ENCODE peak calls at places on chromosomes 16 and 17, in eight cellular contexts. One of them, this sample, is unnamed. For H3K27me3 and H3K36me3, the result is how much of the 10 kb centered on the place peaks cover.

GRCh38 chr16:27547851-27548250 is 1.9 kb downstream of the GTF3C1 start:
- DNase-seq in pancreas: no peak
- DNase-seq in brain microvascular endothelial cell: no peak
- DNase-seq in SK-N-SH: no peak
- DNase-seq in CD8-positive, alpha-beta T cell: no peak
- DNase-seq in neuronal stem cell: no peak
- DNase-seq in small intestine: no peak
- DNase-seq in breast epithelium: no peak
- DNase-seq in this sample: no peak

GRCh38 chr17:7176107-7176851 is 2.9 kb downstream of the ASGR1 start:
- DNase-seq in brain microvascular endothelial cell: no peak
- DNase-seq in SK-N-SH: no peak
- DNase-seq in neuronal stem cell: no peak
- DNase-seq in small intestine: no peak
- DNase-seq in pancreas: no peak
- DNase-seq in CD8-positive, alpha-beta T cell: no peak
- DNase-seq in breast epithelium: no peak
- DNase-seq in this sample: no peak

GRCh38 chr17:36599546-36600250 is 1.7 kb upstream of the MRM1 start:
- DNase-seq in breast epithelium: peak
- DNase-seq in neuronal stem cell: no peak
- DNase-seq in SK-N-SH: no peak
- DNase-seq in CD8-positive, alpha-beta T cell: no peak
- DNase-seq in small intestine: peak
- DNase-seq in brain microvascular endothelial cell: no peak
- DNase-seq in pancreas: no peak
- DNase-seq in this sample: no peak

GRCh38 chr17:34658796-34659195 is 79.4 kb downstream of the TMEM132E start:
- DNase-seq in breast epithelium: no peak
- DNase-seq in small intestine: no peak
- DNase-seq in SK-N-SH: no peak
- DNase-seq in pancreas: no peak
- DNase-seq in CD8-positive, alpha-beta T cell: no peak
- DNase-seq in neuronal stem cell: no peak
- DNase-seq in brain microvascular endothelial cell: no peak
- DNase-seq in this sample: no peak

GRCh38 chr16:57258226-57258909 is 13.3 kb downstream of the ARL2BP start:
- DNase-seq in small intestine: no peak
- DNase-seq in breast epithelium: no peak
- DNase-seq in SK-N-SH: no peak
- DNase-seq in CD8-positive, alpha-beta T cell: no peak
- DNase-seq in neuronal stem cell: no peak
- DNase-seq in pancreas: peak
- DNase-seq in brain microvascular endothelial cell: no peak
- DNase-seq in this sample: no peak

GRCh38 chr17:38606646-38607611 is 1.2 kb upstream of the SRCIN1 start:
- DNase-seq in CD8-positive, alpha-beta T cell: no peak
- DNase-seq in small intestine: no peak
- DNase-seq in pancreas: peak
- DNase-seq in brain microvascular endothelial cell: no peak
- DNase-seq in breast epithelium: no peak
- DNase-seq in SK-N-SH: no peak
- DNase-seq in neuronal stem cell: no peak
- DNase-seq in this sample: no peak

GRCh38 chr16:5738586-5738985 is 641.0 kb upstream of the EEF2KMT start:
- DNase-seq in breast epithelium: no peak
- DNase-seq in brain microvascular endothelial cell: no peak
- DNase-seq in CD8-positive, alpha-beta T cell: no peak
- DNase-seq in pancreas: no peak
- DNase-seq in small intestine: no peak
- DNase-seq in neuronal stem cell: no peak
- DNase-seq in SK-N-SH: no peak
- DNase-seq in this sample: no peak

GRCh38 chr16:87101903-87102302 is 215.3 kb downstream of the C16orf95 start:
- DNase-seq in CD8-positive, alpha-beta T cell: no peak
- DNase-seq in breast epithelium: no peak
- DNase-seq in brain microvascular endothelial cell: peak
- DNase-seq in small intestine: no peak
- DNase-seq in pancreas: peak
- DNase-seq in SK-N-SH: no peak
- DNase-seq in neuronal stem cell: no peak
- DNase-seq in this sample: no peak

GRCh38 chr17:77882481-77883212 is 75.9 kb upstream of the TNRC6C start:
- DNase-seq in SK-N-SH: no peak
- DNase-seq in pancreas: no peak
- DNase-seq in small intestine: peak
- DNase-seq in breast epithelium: no peak
- DNase-seq in neuronal stem cell: no peak
- DNase-seq in CD8-positive, alpha-beta T cell: peak
- DNase-seq in brain microvascular endothelial cell: peak
- DNase-seq in this sample: no peak

GRCh38 chr17:31834448-31834847 is 24.6 kb downstream of the COPRS start:
- DNase-seq in neuronal stem cell: no peak
- DNase-seq in CD8-positive, alpha-beta T cell: no peak
- DNase-seq in breast epithelium: no peak
- DNase-seq in SK-N-SH: no peak
- DNase-seq in pancreas: no peak
- DNase-seq in brain microvascular endothelial cell: no peak
- DNase-seq in small intestine: no peak
- DNase-seq in this sample: no peak

GRCh38 chr16:83105279-83106077 is 478.7 kb downstream of the CDH13 start:
- DNase-seq in SK-N-SH: no peak
- DNase-seq in brain microvascular endothelial cell: no peak
- DNase-seq in CD8-positive, alpha-beta T cell: no peak
- DNase-seq in small intestine: no peak
- DNase-seq in pancreas: no peak
- DNase-seq in breast epithelium: no peak
- DNase-seq in neuronal stem cell: no peak
- DNase-seq in this sample: no peak

GRCh38 chr17:56754523-56755208 is 79.1 kb downstream of the C17orf67 start:
- DNase-seq in neuronal stem cell: no peak
- DNase-seq in pancreas: no peak
- DNase-seq in CD8-positive, alpha-beta T cell: no peak
- DNase-seq in small intestine: no peak
- DNase-seq in breast epithelium: no peak
- DNase-seq in brain microvascular endothelial cell: peak
- DNase-seq in SK-N-SH: peak
- DNase-seq in this sample: peak

GRCh38 chr17:66982011-66982508 is 17.6 kb downstream of the CACNG4 start:
- DNase-seq in small intestine: no peak
- DNase-seq in CD8-positive, alpha-beta T cell: no peak
- DNase-seq in breast epithelium: no peak
- DNase-seq in pancreas: no peak
- DNase-seq in neuronal stem cell: no peak
- DNase-seq in brain microvascular endothelial cell: no peak
- DNase-seq in SK-N-SH: no peak
- DNase-seq in this sample: no peak

GRCh38 chr17:30278032-30278431 is 13.7 kb downstream of the BLMH start:
- DNase-seq in pancreas: peak
- DNase-seq in CD8-positive, alpha-beta T cell: no peak
- DNase-seq in small intestine: peak
- DNase-seq in brain microvascular endothelial cell: peak
- DNase-seq in breast epithelium: no peak
- DNase-seq in neuronal stem cell: peak
- DNase-seq in SK-N-SH: peak
- DNase-seq in this sample: peak

GRCh38 chr16:576823-577201 is 7.0 kb downstream of the PIGQ start:
- DNase-seq in brain microvascular endothelial cell: no peak
- DNase-seq in breast epithelium: no peak
- DNase-seq in neuronal stem cell: no peak
- DNase-seq in SK-N-SH: peak
- DNase-seq in small intestine: no peak
- DNase-seq in pancreas: no peak
- DNase-seq in CD8-positive, alpha-beta T cell: no peak
- DNase-seq in this sample: no peak

GRCh38 chr17:15513058-15513858 is 45.8 kb upstream of the CDRT4 start:
- DNase-seq in SK-N-SH: no peak
- DNase-seq in neuronal stem cell: no peak
- DNase-seq in brain microvascular endothelial cell: no peak
- DNase-seq in breast epithelium: no peak
- DNase-seq in pancreas: no peak
- DNase-seq in small intestine: no peak
- DNase-seq in CD8-positive, alpha-beta T cell: no peak
- DNase-seq in this sample: peak

GRCh38 chr16:17261197-17261858 is 209.4 kb downstream of the XYLT1 start:
- DNase-seq in pancreas: no peak
- DNase-seq in small intestine: no peak
- DNase-seq in brain microvascular endothelial cell: no peak
- DNase-seq in CD8-positive, alpha-beta T cell: no peak
- DNase-seq in breast epithelium: no peak
- DNase-seq in SK-N-SH: no peak
- DNase-seq in neuronal stem cell: no peak
- DNase-seq in this sample: no peak

GRCh38 chr16:80028581-80029380 is 428.2 kb upstream of the MAF start:
- DNase-seq in neuronal stem cell: peak
- DNase-seq in breast epithelium: no peak
- DNase-seq in brain microvascular endothelial cell: no peak
- DNase-seq in small intestine: no peak
- DNase-seq in SK-N-SH: no peak
- DNase-seq in CD8-positive, alpha-beta T cell: no peak
- DNase-seq in pancreas: no peak
- DNase-seq in this sample: peak

GRCh38 chr17:8020776-8021564 is 17.9 kb upstream of the ALOX15B start:
- DNase-seq in CD8-positive, alpha-beta T cell: no peak
- DNase-seq in pancreas: no peak
- DNase-seq in brain microvascular endothelial cell: no peak
- DNase-seq in SK-N-SH: no peak
- DNase-seq in breast epithelium: no peak
- DNase-seq in small intestine: no peak
- DNase-seq in neuronal stem cell: no peak
- DNase-seq in this sample: no peak

GRCh38 chr16:11901091-11901490 is 14.7 kb downstream of the GSPT1 start:
- DNase-seq in SK-N-SH: no peak
- DNase-seq in breast epithelium: no peak
- DNase-seq in pancreas: no peak
- DNase-seq in CD8-positive, alpha-beta T cell: no peak
- DNase-seq in neuronal stem cell: no peak
- DNase-seq in small intestine: no peak
- DNase-seq in brain microvascular endothelial cell: no peak
- DNase-seq in this sample: no peak

GRCh38 chr17:29158515-29159275 is 21.5 kb downstream of the MYO18A start:
- DNase-seq in breast epithelium: no peak
- DNase-seq in SK-N-SH: no peak
- DNase-seq in neuronal stem cell: no peak
- DNase-seq in CD8-positive, alpha-beta T cell: no peak
- DNase-seq in pancreas: no peak
- DNase-seq in small intestine: peak
- DNase-seq in brain microvascular endothelial cell: peak
- DNase-seq in this sample: no peak
- H3K27ac ChIP-seq in breast epithelium: peak
- H3K27ac ChIP-seq in SK-N-SH: no peak
- H3K27ac ChIP-seq in neuronal stem cell: no peak
- H3K27ac ChIP-seq in CD8-positive, alpha-beta T cell: no peak
- H3K27ac ChIP-seq in pancreas: peak
- H3K27ac ChIP-seq in small intestine: peak
- H3K27ac ChIP-seq in brain microvascular endothelial cell: no peak
- H3K27ac ChIP-seq in this sample: no peak

GRCh38 chr16:67166035-67166882 is 1.7 kb downstream of the HSF4 start:
- DNase-seq in pancreas: no peak
- DNase-seq in SK-N-SH: no peak
- DNase-seq in breast epithelium: no peak
- DNase-seq in CD8-positive, alpha-beta T cell: no peak
- DNase-seq in brain microvascular endothelial cell: no peak
- DNase-seq in neuronal stem cell: no peak
- DNase-seq in small intestine: no peak
- DNase-seq in this sample: no peak

GRCh38 chr16:67163164-67163902 is 1.2 kb upstream of the HSF4 start:
- DNase-seq in pancreas: no peak
- DNase-seq in small intestine: no peak
- DNase-seq in neuronal stem cell: no peak
- DNase-seq in breast epithelium: no peak
- DNase-seq in CD8-positive, alpha-beta T cell: no peak
- DNase-seq in SK-N-SH: peak
- DNase-seq in brain microvascular endothelial cell: no peak
- DNase-seq in this sample: peak

GRCh38 chr16:67165121-67166034 is 833 bp downstream of the HSF4 start:
- DNase-seq in SK-N-SH: no peak
- DNase-seq in CD8-positive, alpha-beta T cell: no peak
- DNase-seq in brain microvascular endothelial cell: no peak
- DNase-seq in small intestine: no peak
- DNase-seq in neuronal stem cell: no peak
- DNase-seq in breast epithelium: no peak
- DNase-seq in pancreas: no peak
- DNase-seq in this sample: peak

GRCh38 chr16:67163903-67164558 is 514 bp upstream of the HSF4 start:
- DNase-seq in brain microvascular endothelial cell: no peak
- DNase-seq in pancreas: no peak
- DNase-seq in SK-N-SH: peak
- DNase-seq in breast epithelium: no peak
- DNase-seq in neuronal stem cell: no peak
- DNase-seq in CD8-positive, alpha-beta T cell: no peak
- DNase-seq in small intestine: no peak
- DNase-seq in this sample: no peak

GRCh38 chr16:67164599-67165061 is at the start of gene HSF4:
- DNase-seq in small intestine: peak
- DNase-seq in pancreas: no peak
- DNase-seq in brain microvascular endothelial cell: no peak
- DNase-seq in CD8-positive, alpha-beta T cell: no peak
- DNase-seq in breast epithelium: no peak
- DNase-seq in SK-N-SH: peak
- DNase-seq in neuronal stem cell: no peak
- DNase-seq in this sample: peak
- H3K27me3 ChIP-seq in small intestine: under half
- H3K27me3 ChIP-seq in pancreas: under half
- H3K27me3 ChIP-seq in brain microvascular endothelial cell: under half
- H3K27me3 ChIP-seq in CD8-positive, alpha-beta T cell: under half
- H3K27me3 ChIP-seq in breast epithelium: under half
- H3K27me3 ChIP-seq in SK-N-SH: under half
- H3K27me3 ChIP-seq in neuronal stem cell: half or more
- H3K27me3 ChIP-seq in this sample: half or more

GRCh38 chr16:71737501-71737900 is 13.0 kb upstream of the PHLPP2 start:
- DNase-seq in SK-N-SH: no peak
- DNase-seq in pancreas: no peak
- DNase-seq in neuronal stem cell: no peak
- DNase-seq in brain microvascular endothelial cell: no peak
- DNase-seq in breast epithelium: no peak
- DNase-seq in small intestine: no peak
- DNase-seq in CD8-positive, alpha-beta T cell: no peak
- DNase-seq in this sample: no peak

GRCh38 chr16:71732587-71732986 is 8.1 kb upstream of the PHLPP2 start:
- DNase-seq in brain microvascular endothelial cell: no peak
- DNase-seq in CD8-positive, alpha-beta T cell: no peak
- DNase-seq in pancreas: no peak
- DNase-seq in small intestine: no peak
- DNase-seq in breast epithelium: no peak
- DNase-seq in neuronal stem cell: no peak
- DNase-seq in SK-N-SH: no peak
- DNase-seq in this sample: no peak

GRCh38 chr16:71738820-71739219 is 14.3 kb upstream of the PHLPP2 start:
- DNase-seq in pancreas: no peak
- DNase-seq in neuronal stem cell: no peak
- DNase-seq in small intestine: peak
- DNase-seq in brain microvascular endothelial cell: no peak
- DNase-seq in SK-N-SH: no peak
- DNase-seq in breast epithelium: no peak
- DNase-seq in CD8-positive, alpha-beta T cell: no peak
- DNase-seq in this sample: no peak

GRCh38 chr16:71734511-71734910 is 10.0 kb upstream of the PHLPP2 start:
- DNase-seq in brain microvascular endothelial cell: no peak
- DNase-seq in CD8-positive, alpha-beta T cell: no peak
- DNase-seq in neuronal stem cell: no peak
- DNase-seq in small intestine: no peak
- DNase-seq in breast epithelium: no peak
- DNase-seq in pancreas: no peak
- DNase-seq in SK-N-SH: no peak
- DNase-seq in this sample: no peak
- H3K36me3 ChIP-seq in brain microvascular endothelial cell: half or more
- H3K36me3 ChIP-seq in CD8-positive, alpha-beta T cell: under half
- H3K36me3 ChIP-seq in neuronal stem cell: half or more
- H3K36me3 ChIP-seq in small intestine: under half
- H3K36me3 ChIP-seq in breast epithelium: under half
- H3K36me3 ChIP-seq in pancreas: half or more
- H3K36me3 ChIP-seq in SK-N-SH: half or more
- H3K36me3 ChIP-seq in this sample: under half

GRCh38 chr17:72392056-72393010 is 271.5 kb downstream of the SOX9 start:
- DNase-seq in breast epithelium: no peak
- DNase-seq in SK-N-SH: no peak
- DNase-seq in neuronal stem cell: no peak
- DNase-seq in CD8-positive, alpha-beta T cell: no peak
- DNase-seq in small intestine: no peak
- DNase-seq in pancreas: no peak
- DNase-seq in brain microvascular endothelial cell: peak
- DNase-seq in this sample: peak
- H3K27ac ChIP-seq in breast epithelium: no peak
- H3K27ac ChIP-seq in SK-N-SH: peak
- H3K27ac ChIP-seq in neuronal stem cell: no peak
- H3K27ac ChIP-seq in CD8-positive, alpha-beta T cell: no peak
- H3K27ac ChIP-seq in small intestine: no peak
- H3K27ac ChIP-seq in pancreas: no peak
- H3K27ac ChIP-seq in brain microvascular endothelial cell: peak
- H3K27ac ChIP-seq in this sample: no peak

This sample was measured in cardiac muscle cell.